ENCODE peak calls at places on chromosomes 6 and 20, in ten cellular contexts. B is putamen; D is activated gamma-delta T cell treated with Interleukin-2 at 50 U/mL for 16 hours; G is RCC 7860; X is fibroblast of lung; W is HCT116; F is EL; M is kidney tubule cell; Z is stimulated activated CD4-positive, alpha-beta T cell treated with anti-CD3 and anti-CD28 coated beads, Interleukin-15, amount 100 ng/mL, for 1 hour; K is SK-N-SH. U is an unnamed sample.

GRCh38 chr20:2124632-2125131 is 23.1 kb downstream of the STK35 start:
- DNase-seq in W (no peak), G (no peak), Z (no peak), K (no peak), B (no peak), X (no peak), F (no peak), M (no peak), D (no peak), U (no peak)

GRCh38 chr6:53179961-53180651 is 31.5 kb upstream of the GCM1 start:
- DNase-seq in M (no peak), Z (no peak), G (no peak), X (peak; percentile 56), B (no peak), F (no peak), D (peak; percentile 28), K (no peak), W (no peak), U (peak; percentile 50)

GRCh38 chr20:62618622-62619529 is 23.4 kb upstream of the SLCO4A1 start:
- DNase-seq in D (peak; percentile 35), X (no peak), Z (no peak), B (no peak), M (peak; percentile 70), F (no peak), G (peak; percentile 88), K (no peak), W (no peak), U (no peak)

GRCh38 chr6:465531-466348 is 74.2 kb downstream of the IRF4 start:
- DNase-seq in G (no peak), M (no peak), X (no peak), K (no peak), F (no peak), D (no peak), B (no peak), W (no peak), Z (no peak), U (no peak)

GRCh38 chr6:26240981-26241770 is 123.8 kb upstream of the BTN3A2 start:
- DNase-seq in B (no peak), F (peak; percentile 80), Z (no peak), K (no peak), X (peak; percentile 85), M (peak; percentile 45), W (no peak), D (peak; percentile 36), G (no peak), U (no peak)

GRCh38 chr6:94478178-94479140 is 1059.1 kb upstream of the EPHA7 start:
- DNase-seq in W (no peak), K (no peak), B (no peak), D (no peak), F (no peak), G (no peak), X (no peak), M (no peak), Z (no peak), U (no peak)

GRCh38 chr6:43013020-43013842 is 515 bp downstream of the MEA1 start:
- DNase-seq in B (no peak), F (peak; percentile 66), X (peak; percentile 18), M (peak; percentile 9), Z (no peak), G (no peak), D (no peak), K (no peak), W (no peak), U (no peak)

GRCh38 chr20:25321262-25321831 is 69.3 kb downstream of the ABHD12 start:
- DNase-seq in W (no peak), B (no peak), D (no peak), F (no peak), X (no peak), K (no peak), M (no peak), Z (no peak), G (no peak), U (no peak)

GRCh38 chr20:5393218-5393870 is 76.6 kb upstream of the PROKR2 start:
- DNase-seq in K (peak; percentile 45), X (no peak), G (no peak), F (no peak), M (no peak), Z (no peak), D (no peak), W (no peak), B (no peak), U (no peak)

GRCh38 chr6:138467901-138468300 is 31.4 kb downstream of the NHSL1 start:
- DNase-seq in X (no peak), D (no peak), B (no peak), W (no peak), Z (no peak), M (peak; percentile 11), F (peak; percentile 14), G (no peak), K (no peak), U (no peak)